ENCODE peak calls at places on chromosome 13, in four cellular contexts. One of them, this sample, is unnamed.

GRCh38 chr13:36804588-36804987 is 14.4 kb upstream of the RFXAP start:
- DNase-seq in SK-N-SH: no peak
- DNase-seq in H1: no peak
- DNase-seq in GM12878: no peak
- DNase-seq in this sample: no peak

GRCh38 chr13:113920606-113921306 is 53.1 kb downstream of the C13orf46 start:
- DNase-seq in SK-N-SH: no peak
- DNase-seq in H1: no peak
- DNase-seq in GM12878: no peak
- DNase-seq in this sample: no peak

GRCh38 chr13:25301347-25302113 is at the start of gene NUP58:
- DNase-seq in SK-N-SH: peak
- DNase-seq in H1: peak
- DNase-seq in GM12878: peak
- DNase-seq in this sample: peak

GRCh38 chr13:114167445-114167844 is 11.6 kb upstream of the CFAP97D2 start:
- DNase-seq in SK-N-SH: no peak
- DNase-seq in H1: no peak
- DNase-seq in GM12878: no peak
- DNase-seq in this sample: no peak

GRCh38 chr13:113518080-113518803 is 27.7 kb upstream of the DCUN1D2 start:
- DNase-seq in SK-N-SH: no peak
- DNase-seq in H1: no peak
- DNase-seq in GM12878: no peak
- DNase-seq in this sample: no peak

GRCh38 chr13:84831666-84832657 is 949.7 kb upstream of the SLITRK1 start:
- DNase-seq in SK-N-SH: no peak
- DNase-seq in H1: no peak
- DNase-seq in GM12878: no peak
- DNase-seq in this sample: no peak

GRCh38 chr13:64877176-64877575 is 2353.0 kb downstream of the PCDH9 start:
- DNase-seq in SK-N-SH: no peak
- DNase-seq in H1: no peak
- DNase-seq in GM12878: no peak
- DNase-seq in this sample: no peak

GRCh38 chr13:95367309-95367843 is 66.1 kb upstream of the ABCC4 start:
- DNase-seq in SK-N-SH: peak
- DNase-seq in H1: no peak
- DNase-seq in GM12878: no peak
- DNase-seq in this sample: no peak

GRCh38 chr13:108328848-108329247 is 59.3 kb downstream of the TNFSF13B start:
- DNase-seq in SK-N-SH: no peak
- DNase-seq in H1: no peak
- DNase-seq in GM12878: no peak
- DNase-seq in this sample: no peak

GRCh38 chr13:71303144-71303543 is 563.9 kb downstream of the DACH1 start:
- DNase-seq in SK-N-SH: no peak
- DNase-seq in H1: no peak
- DNase-seq in GM12878: no peak
- DNase-seq in this sample: no peak

GRCh38 chr13:55038230-55038629 is 2009.6 kb downstream of the OLFM4 start:
- DNase-seq in SK-N-SH: no peak
- DNase-seq in H1: no peak
- DNase-seq in GM12878: no peak
- DNase-seq in this sample: no peak

GRCh38 chr13:48828962-48829405 is 146.7 kb upstream of the FNDC3A start:
- DNase-seq in SK-N-SH: peak
- DNase-seq in H1: no peak
- DNase-seq in GM12878: no peak
- DNase-seq in this sample: no peak

GRCh38 chr13:80877944-80878241 is 537.0 kb upstream of the SPRY2 start:
- DNase-seq in SK-N-SH: no peak
- DNase-seq in H1: no peak
- DNase-seq in GM12878: no peak
- DNase-seq in this sample: no peak

GRCh38 chr13:91482427-91482826 is 84.0 kb downstream of the GPC5 start:
- DNase-seq in SK-N-SH: peak
- DNase-seq in H1: no peak
- DNase-seq in GM12878: no peak
- DNase-seq in this sample: no peak

GRCh38 chr13:102620512-102620911 is 23.7 kb downstream of the TPP2 start:
- DNase-seq in SK-N-SH: no peak
- DNase-seq in H1: no peak
- DNase-seq in GM12878: no peak
- DNase-seq in this sample: no peak

GRCh38 chr13:111338841-111339240 is 18.4 kb downstream of the TEX29 start:
- DNase-seq in SK-N-SH: no peak
- DNase-seq in H1: no peak
- DNase-seq in GM12878: no peak
- DNase-seq in this sample: no peak

GRCh38 chr13:60396783-60397692 is at the start of gene TDRD3:
- DNase-seq in SK-N-SH: peak
- DNase-seq in H1: peak
- DNase-seq in GM12878: peak
- DNase-seq in this sample: peak

GRCh38 chr13:44259045-44260042 is 114.3 kb upstream of the SERP2 start:
- DNase-seq in SK-N-SH: peak
- DNase-seq in H1: no peak
- DNase-seq in GM12878: peak
- DNase-seq in this sample: peak

GRCh38 chr13:104641309-104641708 is 1575.1 kb upstream of the SLC10A2 start:
- DNase-seq in SK-N-SH: peak
- DNase-seq in H1: no peak
- DNase-seq in GM12878: no peak
- DNase-seq in this sample: no peak

GRCh38 chr13:32139251-32139650 is 107.7 kb downstream of the FRY start:
- DNase-seq in SK-N-SH: no peak
- DNase-seq in H1: no peak
- DNase-seq in GM12878: no peak
- DNase-seq in this sample: no peak

GRCh38 chr13:35836476-35836875 is 294.7 kb downstream of the DCLK1 start:
- DNase-seq in SK-N-SH: no peak
- DNase-seq in H1: no peak
- DNase-seq in GM12878: no peak
- DNase-seq in this sample: no peak

GRCh38 chr13:59771272-59771671 is 392.5 kb downstream of the DIAPH3 start:
- DNase-seq in SK-N-SH: peak
- DNase-seq in H1: no peak
- DNase-seq in GM12878: no peak
- DNase-seq in this sample: no peak

GRCh38 chr13:50910483-50910805 is 853 bp downstream of the RNASEH2B start:
- DNase-seq in SK-N-SH: peak
- DNase-seq in H1: peak
- DNase-seq in GM12878: no peak
- DNase-seq in this sample: peak

GRCh38 chr13:112768795-112769411 is 79.1 kb downstream of the ATP11A start:
- DNase-seq in SK-N-SH: no peak
- DNase-seq in H1: no peak
- DNase-seq in GM12878: peak
- DNase-seq in this sample: no peak

GRCh38 chr13:86932935-86933334 is 738.2 kb upstream of the SLITRK5 start:
- DNase-seq in SK-N-SH: no peak
- DNase-seq in H1: no peak
- DNase-seq in GM12878: no peak
- DNase-seq in this sample: no peak

GRCh38 chr13:51225034-51225433 is 2.8 kb downstream of the FAM124A start:
- DNase-seq in SK-N-SH: no peak
- DNase-seq in H1: no peak
- DNase-seq in GM12878: no peak
- DNase-seq in this sample: no peak

GRCh38 chr13:49607761-49608160 is 20.5 kb upstream of the ARL11 start:
- DNase-seq in SK-N-SH: no peak
- DNase-seq in H1: no peak
- DNase-seq in GM12878: no peak
- DNase-seq in this sample: no peak

GRCh38 chr13:99075268-99076191 is 97.7 kb upstream of the DOCK9 start:
- DNase-seq in SK-N-SH: no peak
- DNase-seq in H1: no peak
- DNase-seq in GM12878: peak
- DNase-seq in this sample: no peak

GRCh38 chr13:110187501-110188161 is 119.3 kb downstream of the COL4A1 start:
- DNase-seq in SK-N-SH: peak
- DNase-seq in H1: no peak
- DNase-seq in GM12878: no peak
- DNase-seq in this sample: no peak

GRCh38 chr13:91960947-91961346 is 562.5 kb downstream of the GPC5 start:
- DNase-seq in SK-N-SH: no peak
- DNase-seq in H1: no peak
- DNase-seq in GM12878: no peak
- DNase-seq in this sample: no peak

GRCh38 chr13:38210928-38211596 is 138.6 kb upstream of the UFM1 start:
- DNase-seq in SK-N-SH: no peak
- DNase-seq in H1: no peak
- DNase-seq in GM12878: no peak
- DNase-seq in this sample: no peak

GRCh38 chr13:102948006-102948405 is 102.2 kb downstream of the ERCC5 start:
- DNase-seq in SK-N-SH: no peak
- DNase-seq in H1: no peak
- DNase-seq in GM12878: no peak
- DNase-seq in this sample: no peak

GRCh38 chr13:90793261-90793785 is 554.2 kb upstream of the MIR17HG start:
- DNase-seq in SK-N-SH: no peak
- DNase-seq in H1: no peak
- DNase-seq in GM12878: no peak
- DNase-seq in this sample: no peak

GRCh38 chr13:97205971-97206370 is 16.2 kb upstream of the MBNL2 start:
- DNase-seq in SK-N-SH: no peak
- DNase-seq in H1: no peak
- DNase-seq in GM12878: no peak
- DNase-seq in this sample: no peak
- H3K4me2 ChIP-seq in SK-N-SH: peak
- H3K4me2 ChIP-seq in H1: no peak
- H3K4me2 ChIP-seq in GM12878: no peak
- H3K4me2 ChIP-seq in this sample: no peak

DNA sequence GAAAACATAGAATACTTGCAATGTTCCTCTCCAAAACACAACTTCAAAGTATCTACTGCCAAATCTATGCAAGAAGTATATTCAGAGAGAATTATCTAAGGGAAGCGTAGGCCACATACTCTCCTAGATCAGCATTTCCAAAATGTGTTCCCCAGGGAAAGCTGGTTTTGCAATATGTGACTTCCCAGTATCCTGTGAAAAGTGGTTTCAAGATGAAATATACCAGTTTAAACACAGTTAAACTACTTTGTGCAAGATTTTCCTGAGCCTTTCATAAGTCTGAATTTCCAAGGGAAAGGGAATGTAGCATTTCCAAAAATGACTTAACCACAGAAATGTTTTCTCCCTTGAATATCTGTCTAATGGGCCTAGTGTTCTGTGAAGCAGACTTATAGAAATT is 7.6 kb downstream of the STARD13 start:
- DNase-seq in SK-N-SH: no peak
- DNase-seq in H1: no peak
- DNase-seq in GM12878: no peak
- DNase-seq in this sample: no peak
- TF ChIP-seq NRF1 in SK-N-SH: no peak
- TF ChIP-seq NRF1 in H1: no peak
- TF ChIP-seq NRF1 in GM12878: no peak
- TF ChIP-seq NRF1 in this sample: no peak

GRCh38 chr13:30881931-30882899 is 23.9 kb upstream of the MEDAG start:
- DNase-seq in SK-N-SH: peak
- DNase-seq in H1: no peak
- DNase-seq in GM12878: no peak
- DNase-seq in this sample: no peak
- H3K4me2 ChIP-seq in SK-N-SH: no peak
- H3K4me2 ChIP-seq in H1: no peak
- H3K4me2 ChIP-seq in GM12878: no peak
- H3K4me2 ChIP-seq in this sample: no peak

GRCh38 chr13:22690756-22691155 is 490.0 kb upstream of the SGCG start:
- DNase-seq in SK-N-SH: no peak
- DNase-seq in H1: no peak
- DNase-seq in GM12878: no peak
- DNase-seq in this sample: no peak
- TF ChIP-seq NRF1 in SK-N-SH: no peak
- TF ChIP-seq NRF1 in H1: no peak
- TF ChIP-seq NRF1 in GM12878: no peak
- TF ChIP-seq NRF1 in this sample: no peak

GRCh38 chr13:45705936-45706335 is 3.8 kb downstream of the CBY2 start:
- DNase-seq in SK-N-SH: no peak
- DNase-seq in H1: no peak
- DNase-seq in GM12878: peak
- DNase-seq in this sample: no peak
- H3K4me2 ChIP-seq in SK-N-SH: no peak
- H3K4me2 ChIP-seq in H1: no peak
- H3K4me2 ChIP-seq in GM12878: peak
- H3K4me2 ChIP-seq in this sample: no peak

GRCh38 chr13:106153041-106153440 is 382.4 kb downstream of the EFNB2 start:
- DNase-seq in SK-N-SH: no peak
- DNase-seq in H1: no peak
- DNase-seq in GM12878: no peak
- DNase-seq in this sample: no peak

GRCh38 chr13:106159295-106160195 is 375.9 kb downstream of the EFNB2 start:
- DNase-seq in SK-N-SH: no peak
- DNase-seq in H1: no peak
- DNase-seq in GM12878: no peak
- DNase-seq in this sample: no peak

GRCh38 chr13:106153876-106154275 is 381.6 kb downstream of the EFNB2 start:
- DNase-seq in SK-N-SH: no peak
- DNase-seq in H1: no peak
- DNase-seq in GM12878: no peak
- DNase-seq in this sample: no peak

GRCh38 chr13:106155411-106155810 is 380.1 kb downstream of the EFNB2 start:
- DNase-seq in SK-N-SH: no peak
- DNase-seq in H1: no peak
- DNase-seq in GM12878: no peak
- DNase-seq in this sample: no peak

DNA sequence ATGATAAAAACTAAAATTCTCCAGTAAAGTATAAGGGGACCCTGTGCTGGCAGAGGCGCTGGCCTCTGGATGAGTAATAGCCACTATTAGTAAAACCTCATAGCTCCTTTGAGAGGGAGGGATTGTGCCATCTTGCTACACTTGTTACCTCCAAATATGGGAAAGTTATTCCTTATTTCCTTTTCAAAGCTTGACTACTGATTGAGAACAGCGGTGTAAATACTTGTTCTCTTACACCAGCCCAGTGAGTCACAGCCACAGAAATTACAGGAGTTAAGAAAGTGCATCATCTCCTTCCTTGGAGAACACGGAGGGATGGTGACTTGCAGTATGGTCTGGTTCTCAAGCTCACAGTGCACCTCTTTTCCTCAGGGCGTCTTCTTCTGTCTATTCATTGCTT is 379.0 kb downstream of the EFNB2 start:
- DNase-seq in SK-N-SH: no peak
- DNase-seq in H1: no peak
- DNase-seq in GM12878: no peak
- DNase-seq in this sample: no peak
- TF ChIP-seq NRF1 in SK-N-SH: no peak
- TF ChIP-seq NRF1 in H1: no peak
- TF ChIP-seq NRF1 in GM12878: no peak
- TF ChIP-seq NRF1 in this sample: no peak